ENCODE peak calls at places on chromosomes 1 and 21, in ten cellular contexts. H, J, Y, V, Z, B, U, X, W and E are unnamed samples.

GRCh38 chr1:19083081-19083480 is 126.6 kb upstream of the IFFO2 start:
- DNase-seq in B (no peak), Y (no peak), X (no peak), U (no peak), J (peak), Z (no peak), H (no peak), W (no peak), V (peak), E (no peak)

GRCh38 chr1:21924503-21925005 is 12.6 kb downstream of the HSPG2 start:
- DNase-seq in U (peak), Y (peak), X (no peak), Z (no peak), W (no peak), V (no peak), B (no peak), H (no peak), J (no peak), E (no peak)

GRCh38 chr1:205748398-205749093 is 1.4 kb downstream of the NUCKS1 start:
- DNase-seq in Y (no peak), X (no peak), J (no peak), B (peak), Z (no peak), U (peak), W (peak), V (peak), H (peak), E (peak)

GRCh38 chr21:37244506-37245083 is 22.5 kb downstream of the VPS26C start:
- DNase-seq in B (no peak), V (no peak), H (no peak), U (no peak), Z (no peak), W (no peak), J (no peak), Y (no peak), X (no peak), E (no peak)

GRCh38 chr1:110262846-110263631 is 52.9 kb downstream of the KCNC4 start:
- DNase-seq in X (no peak), Y (no peak), Z (no peak), U (no peak), W (no peak), J (no peak), H (no peak), V (no peak), B (peak), E (no peak)

GRCh38 chr1:203306970-203307541 is 1.7 kb downstream of the BTG2 start:
- DNase-seq in Z (no peak), H (no peak), Y (peak), V (no peak), J (peak), U (no peak), W (no peak), B (peak), X (peak), E (no peak)

GRCh38 chr1:199310701-199311100 is 671.9 kb downstream of the PTPRC start:
- DNase-seq in V (peak), U (no peak), X (no peak), B (no peak), H (no peak), J (no peak), W (no peak), Y (no peak), Z (no peak), E (no peak)

GRCh38 chr1:54486864-54487263 is 61.2 kb upstream of the ACOT11 start:
- DNase-seq in J (no peak), X (no peak), B (no peak), Y (no peak), Z (no peak), H (no peak), V (no peak), W (no peak), U (no peak), E (no peak)

GRCh38 chr1:161930064-161930463 is 93.6 kb downstream of the OLFML2B start:
- DNase-seq in J (no peak), X (no peak), H (no peak), W (peak), B (no peak), Z (no peak), V (no peak), Y (no peak), U (no peak), E (peak)

GRCh38 chr1:226542623-226543103 is 5.9 kb upstream of the STUM start:
- DNase-seq in Y (peak), X (no peak), H (no peak), B (no peak), J (no peak), U (peak), W (no peak), Z (no peak), V (no peak), E (no peak)

GRCh38 chr1:27609618-27610240 is 5.8 kb upstream of the AHDC1 start:
- DNase-seq in X (no peak), Y (no peak), B (peak), U (no peak), W (no peak), H (no peak), J (no peak), Z (no peak), V (no peak), E (no peak)

GRCh38 chr1:55331355-55331754 is 116.2 kb upstream of the USP24 start:
- DNase-seq in H (no peak), V (no peak), U (no peak), Y (no peak), J (no peak), Z (no peak), B (no peak), X (no peak), W (no peak), E (no peak)

GRCh38 chr21:15063081-15063820 is 1.5 kb downstream of the NRIP1 start:
- DNase-seq in J (no peak), X (no peak), Y (no peak), U (no peak), H (no peak), W (no peak), Z (no peak), B (no peak), V (peak), E (no peak)

GRCh38 chr1:202807367-202807925 is 775 bp downstream of the KDM5B start:
- DNase-seq in B (no peak), X (peak), Y (peak), V (peak), Z (peak), J (peak), W (peak), U (no peak), H (peak), E (no peak)

GRCh38 chr1:197553281-197553680 is 222.0 kb downstream of the DENND1B start:
- DNase-seq in X (no peak), Y (no peak), W (no peak), B (no peak), U (no peak), Z (no peak), J (no peak), V (peak), H (no peak), E (no peak)

GRCh38 chr1:202361224-202361623 is 12.7 kb downstream of the PPP1R12B start:
- DNase-seq in Y (no peak), V (no peak), U (no peak), H (no peak), W (no peak), B (no peak), Z (no peak), X (no peak), J (no peak), E (no peak)

GRCh38 chr21:16708431-16708830 is 804.4 kb upstream of the CXADR start:
- DNase-seq in H (no peak), U (no peak), Y (no peak), J (no peak), V (no peak), Z (no peak), B (no peak), X (no peak), W (peak), E (no peak)

GRCh38 chr1:68916227-68916853 is 419.5 kb upstream of the DEPDC1 start:
- DNase-seq in V (peak), X (no peak), H (peak), B (no peak), U (peak), W (peak), Y (no peak), Z (no peak), J (no peak), E (no peak)

GRCh38 chr1:58883888-58884482 is 100.1 kb upstream of the JUN start:
- DNase-seq in X (no peak), B (no peak), W (no peak), Y (no peak), Z (peak), U (no peak), V (no peak), J (no peak), H (no peak), E (no peak)

GRCh38 chr21:31108969-31109368 is 70.7 kb upstream of the KRTAP19-8 start:
- DNase-seq in U (no peak), J (no peak), W (peak), X (no peak), Z (no peak), H (no peak), B (peak), Y (no peak), V (peak), E (no peak)

GRCh38 chr1:59138402-59138801 is 158.5 kb upstream of the FGGY start:
- DNase-seq in Y (no peak), H (no peak), V (no peak), Z (no peak), W (no peak), B (no peak), J (no peak), U (no peak), X (no peak), E (no peak)

GRCh38 chr1:12166834-12167492 is at the start of gene TNFRSF1B:
- DNase-seq in W (no peak), U (no peak), J (peak), X (peak), V (no peak), Y (peak), H (peak), B (peak), Z (peak), E (no peak)

GRCh38 chr21:15436031-15436430 is 293.8 kb upstream of the USP25 start:
- DNase-seq in Z (no peak), Y (no peak), J (no peak), X (no peak), V (no peak), W (no peak), U (no peak), H (no peak), B (no peak), E (no peak)

GRCh38 chr1:225896937-225897549 is 8.1 kb upstream of the LEFTY1 start:
- DNase-seq in X (peak), B (peak), W (no peak), U (no peak), V (peak), J (no peak), H (no peak), Y (no peak), Z (peak), E (no peak)

GRCh38 chr1:15178571-15179484 is 25.3 kb downstream of the TMEM51 start:
- DNase-seq in J (no peak), H (peak), Y (no peak), V (peak), U (peak), X (no peak), W (peak), Z (no peak), B (no peak), E (peak)

GRCh38 chr1:43719063-43719462 is 11.7 kb downstream of the ST3GAL3 start:
- DNase-seq in J (no peak), X (no peak), U (no peak), B (no peak), V (no peak), Z (no peak), H (no peak), W (peak), Y (no peak), E (peak)

GRCh38 chr21:26766826-26767325 is 78.3 kb downstream of the ADAMTS1 start:
- DNase-seq in H (no peak), V (no peak), J (no peak), B (no peak), Y (no peak), Z (no peak), U (no peak), W (no peak), X (no peak), E (no peak)

GRCh38 chr1:30618335-30618747 is 105.0 kb downstream of the MATN1 start:
- DNase-seq in X (no peak), W (no peak), B (no peak), Z (no peak), J (no peak), U (no peak), Y (no peak), V (peak), H (no peak), E (no peak)

GRCh38 chr1:51341876-51342496 is 11.6 kb upstream of the TTC39A start:
- DNase-seq in W (no peak), X (no peak), B (peak), V (no peak), H (no peak), Z (peak), U (no peak), J (no peak), Y (no peak), E (no peak)

GRCh38 chr1:119869962-119870361 is 26.4 kb downstream of the ADAM30 start:
- DNase-seq in Z (no peak), H (no peak), X (no peak), J (no peak), Y (no peak), U (no peak), V (no peak), B (no peak), W (no peak), E (no peak)

GRCh38 chr1:108814343-108815125 is 42.4 kb downstream of the AKNAD1 start:
- DNase-seq in Z (no peak), B (no peak), W (peak), X (no peak), J (no peak), H (peak), V (no peak), Y (no peak), U (no peak), E (no peak)

GRCh38 chr1:202892501-202892900 is 3.6 kb upstream of the RABIF start:
- DNase-seq in H (no peak), Y (no peak), X (no peak), V (peak), Z (no peak), U (no peak), J (no peak), W (no peak), B (no peak), E (no peak)

GRCh38 chr21:18743523-18743922 is 339.9 kb upstream of the TMPRSS15 start:
- DNase-seq in Y (no peak), W (no peak), J (no peak), Z (no peak), X (no peak), V (no peak), H (no peak), U (no peak), B (no peak), E (no peak)

DNA sequence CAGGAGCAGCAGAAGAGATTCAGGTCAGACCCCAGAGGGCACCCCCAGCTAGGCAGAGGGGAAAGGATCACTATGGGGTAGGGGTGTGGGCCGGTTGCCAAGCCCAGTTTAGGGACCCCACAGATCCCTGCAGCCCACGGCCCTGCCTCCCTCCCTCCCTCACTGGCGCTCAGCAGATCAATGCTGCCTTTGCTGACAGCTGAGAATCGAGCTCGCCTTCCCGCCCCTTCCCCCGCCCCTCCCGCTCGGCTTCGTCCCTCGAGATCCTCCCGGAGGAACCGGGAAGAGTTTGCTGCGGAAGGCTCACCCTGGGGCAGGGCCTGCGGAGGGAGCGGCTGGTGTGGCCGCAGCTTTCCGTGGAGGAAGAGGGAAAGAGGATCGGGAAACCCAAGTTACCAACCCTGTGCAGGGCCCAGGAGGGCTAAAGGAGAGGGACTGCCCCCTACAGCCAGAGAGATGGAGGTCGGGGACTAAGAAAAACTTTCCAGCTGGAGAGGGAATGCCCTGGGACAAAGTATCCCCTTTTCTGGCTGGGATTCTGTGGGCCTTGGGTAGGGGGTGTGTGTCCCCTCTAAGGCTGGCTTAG is 1.1 kb upstream of the KCNQ4 start:
- DNase-seq in Z (no peak), Y (no peak), H (no peak), J (peak), V (no peak), U (no peak), W (peak), B (no peak), X (no peak), E (no peak)
- TF ChIP-seq CTCF in Z (no peak), Y (no peak), H (no peak), J (no peak), V (no peak), U (no peak), W (peak), B (no peak), X (no peak), E (no peak)

GRCh38 chr1:153919879-153920852 is 2.6 kb downstream of the GATAD2B start:
- DNase-seq in H (no peak), J (no peak), B (peak), U (no peak), V (peak), X (no peak), W (peak), Y (no peak), Z (no peak), E (peak)
- TF ChIP-seq CTCF in H (no peak), J (no peak), B (peak), U (peak), V (peak), X (no peak), W (peak), Y (peak), Z (peak), E (peak)

GRCh38 chr1:24553931-24554330 is 2.0 kb upstream of the NCMAP start:
- DNase-seq in Y (no peak), X (no peak), B (no peak), V (no peak), W (no peak), J (no peak), H (no peak), Z (no peak), U (no peak), E (no peak)

GRCh38 chr1:24551290-24551859 is 4.5 kb upstream of the NCMAP start:
- DNase-seq in W (no peak), B (no peak), X (no peak), Y (no peak), U (no peak), V (no peak), H (no peak), J (peak), Z (no peak), E (no peak)

GRCh38 chr1:24555591-24556413 is at the start of gene NCMAP:
- DNase-seq in Y (no peak), V (peak), B (no peak), U (no peak), Z (no peak), H (no peak), X (peak), W (no peak), J (peak), E (no peak)

GRCh38 chr1:24554714-24555113 is 1.2 kb upstream of the NCMAP start:
- DNase-seq in Y (no peak), H (no peak), B (no peak), U (no peak), Z (no peak), X (no peak), V (no peak), W (no peak), J (no peak), E (no peak)

DNA sequence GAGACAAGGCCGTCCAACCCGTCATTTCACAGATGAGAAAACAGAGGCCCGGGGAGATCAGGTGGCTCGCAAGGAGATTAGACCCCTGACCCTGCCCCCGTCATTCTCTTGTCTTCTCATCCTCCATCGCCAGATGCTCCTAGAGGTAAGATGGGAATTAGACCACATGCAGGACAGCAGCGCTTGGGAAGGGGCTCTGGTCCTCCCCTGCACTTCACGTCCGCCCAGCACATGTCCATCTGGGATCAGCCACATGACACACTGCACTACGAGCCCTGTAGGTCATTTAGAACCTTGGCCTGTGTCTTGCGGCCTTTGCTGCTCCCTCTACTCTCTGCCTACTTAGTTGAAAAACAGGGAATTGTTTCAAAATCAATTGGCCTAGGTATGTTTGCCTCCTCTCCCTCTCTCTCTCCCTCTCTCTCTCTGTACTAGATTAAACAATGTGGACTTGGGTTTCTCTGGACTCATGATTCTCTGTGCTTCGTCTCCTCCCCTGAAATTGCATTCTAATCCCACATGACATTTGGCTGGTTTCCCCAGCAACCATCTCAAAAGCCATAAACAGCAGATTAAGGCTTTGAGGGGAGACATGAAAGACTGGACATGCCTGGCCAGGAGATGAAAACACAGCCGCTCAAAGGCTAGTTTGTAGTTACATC is 3.8 kb upstream of the NCMAP start:
- DNase-seq in W (peak), V (no peak), B (no peak), J (no peak), H (no peak), X (no peak), Y (no peak), Z (no peak), U (no peak), E (peak)
- TF ChIP-seq CTCF in W (no peak), V (no peak), B (no peak), J (no peak), H (no peak), X (no peak), Y (no peak), Z (no peak), U (no peak), E (no peak)

DNA sequence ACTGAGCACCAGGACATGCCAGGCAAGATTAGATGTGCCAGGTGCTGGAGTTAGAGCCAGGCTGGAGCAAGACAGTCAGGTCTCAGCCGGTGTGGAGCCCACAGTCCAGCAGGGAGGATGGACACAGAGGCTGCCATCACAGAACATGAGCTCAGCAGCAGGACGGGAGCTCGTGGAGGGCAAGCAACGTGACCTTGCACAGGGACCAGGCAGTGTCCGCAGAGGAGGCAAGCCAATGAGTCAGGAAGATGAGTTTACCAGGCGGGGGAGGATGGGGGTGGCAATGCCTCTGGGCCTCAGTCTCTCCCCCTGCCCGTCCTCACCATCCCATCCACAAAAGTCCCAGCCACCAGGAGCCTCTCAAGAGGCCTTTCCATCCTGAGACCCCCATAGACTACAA is 20.7 kb upstream of the ZC3H12A start:
- DNase-seq in Y (no peak), U (peak), B (no peak), H (no peak), X (no peak), J (no peak), V (no peak), W (no peak), Z (no peak), E (no peak)
- TF ChIP-seq CTCF in Y (no peak), U (no peak), B (no peak), H (no peak), X (no peak), J (no peak), V (no peak), W (no peak), Z (no peak), E (no peak)

DNA sequence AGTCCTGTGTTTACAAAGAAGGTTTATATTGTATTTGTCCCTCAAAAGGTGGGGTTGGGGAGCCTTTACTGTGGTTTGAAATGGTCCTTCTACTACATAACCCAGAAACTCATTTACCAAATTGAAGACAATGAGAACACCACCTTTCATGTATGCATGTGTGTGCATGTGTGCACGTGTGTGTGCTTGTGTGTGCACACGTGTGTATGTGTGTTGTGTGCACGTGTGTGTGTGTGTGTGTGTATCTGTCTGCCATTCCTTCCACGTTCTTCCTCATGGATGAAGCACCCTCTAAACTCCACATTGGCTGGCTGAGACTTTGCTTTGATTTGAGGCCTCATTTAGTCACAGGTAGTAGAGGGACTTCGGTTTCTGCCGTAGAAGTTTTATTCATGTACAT is 138.2 kb downstream of the EDEM3 start:
- DNase-seq in W (no peak), Z (no peak), H (no peak), Y (no peak), B (no peak), X (no peak), U (no peak), V (no peak), J (no peak), E (no peak)
- TF ChIP-seq CTCF in W (no peak), Z (no peak), H (no peak), Y (no peak), B (no peak), X (no peak), U (no peak), V (no peak), J (no peak), E (no peak)